ENCODE peak calls at places on chromosomes 3 and 15, in seven cellular contexts. O is head of caudate nucleus; U is posterior vena cava; D is NCI-H1105; A is naive thymus-derived CD8-positive, alpha-beta T cell; K is T1000; V is WTC11. Y is an unnamed sample.
A peak's percentile ranks its signal among the peaks of the same experiment; 100 is the strongest.

GRCh38 chr15:70869346-70869745 is 15.4 kb upstream of the LARP6 start:
- DNase-seq in U (no peak), K (no peak), D (no peak), O (no peak), V (no peak), A (no peak), Y (no peak)

GRCh38 chr3:70854108-70854507 is 541.7 kb upstream of the MDFIC2 start:
- DNase-seq in K (no peak), O (no peak), U (no peak), V (no peak), A (no peak), D (no peak), Y (no peak)

GRCh38 chr3:14602006-14602803 is 49.4 kb upstream of the CCDC174 start:
- DNase-seq in D (no peak), O (no peak), K (no peak), A (no peak), U (no peak), V (peak; percentile 65), Y (no peak)

GRCh38 chr3:178671261-178672191 is 135.3 kb downstream of the KCNMB2 start:
- DNase-seq in V (no peak), O (no peak), K (peak; percentile 49), D (no peak), U (no peak), A (no peak), Y (no peak)

GRCh38 chr15:43243246-43243645 is 22.4 kb upstream of the EPB42 start:
- DNase-seq in D (no peak), O (no peak), U (no peak), K (no peak), A (no peak), V (no peak), Y (no peak)

GRCh38 chr3:24229468-24230263 is 265.0 kb downstream of the THRB start:
- DNase-seq in U (no peak), D (no peak), O (no peak), K (no peak), A (no peak), V (no peak), Y (no peak)

GRCh38 chr15:69607101-69607500 is 154.5 kb downstream of the RPLP1 start:
- DNase-seq in U (peak; percentile 8), K (no peak), V (no peak), A (no peak), O (no peak), D (no peak), Y (no peak)

GRCh38 chr3:46455231-46456115 is 9.2 kb downstream of the LTF start:
- DNase-seq in V (no peak), U (no peak), O (no peak), D (no peak), A (no peak), K (no peak), Y (no peak)

GRCh38 chr15:100131321-100132224 is 210.2 kb downstream of the ADAMTS17 start:
- DNase-seq in V (peak; percentile 36), U (no peak), D (no peak), O (no peak), A (no peak), K (no peak), Y (no peak)

GRCh38 chr15:99421758-99422157 is 144.0 kb upstream of the MEF2A start:
- DNase-seq in D (no peak), K (no peak), U (no peak), A (no peak), V (no peak), O (no peak), Y (no peak)

GRCh38 chr3:32143849-32144757 is 37.7 kb downstream of the GPD1L start:
- DNase-seq in O (peak; percentile 66), K (peak; percentile 55), D (peak; percentile 36), V (peak; percentile 44), U (no peak), A (peak; percentile 20), Y (peak; percentile 75)

GRCh38 chr15:28113426-28114113 is 14.5 kb upstream of the OCA2 start:
- DNase-seq in V (no peak), K (no peak), U (peak; percentile 70), A (no peak), D (no peak), O (peak; percentile 8), Y (no peak)

GRCh38 chr3:51221959-51222358 is 163.1 kb upstream of the MANF start:
- DNase-seq in O (no peak), A (no peak), K (no peak), U (no peak), V (no peak), D (no peak), Y (no peak)

GRCh38 chr3:2792432-2792831 is 317.7 kb downstream of the IL5RA start:
- DNase-seq in O (no peak), D (no peak), V (no peak), A (no peak), K (no peak), U (no peak), Y (no peak)

GRCh38 chr3:152193673-152194267 is 75.0 kb upstream of the MBNL1 start:
- DNase-seq in V (no peak), A (no peak), K (no peak), D (no peak), U (peak; percentile 74), O (no peak), Y (no peak)

GRCh38 chr3:187745201-187746058 is at the start of gene BCL6:
- DNase-seq in V (peak; percentile 84), A (peak; percentile 83), O (peak; percentile 93), U (peak; percentile 97), D (peak; percentile 98), K (peak; percentile 94), Y (peak; percentile 97)

GRCh38 chr15:42373274-42373673 is 14.0 kb downstream of the CAPN3 start:
- DNase-seq in O (peak; percentile 15), K (no peak), A (no peak), U (no peak), V (no peak), D (no peak), Y (peak; percentile 24)